ENCODE peak calls at places on chromosomes 13 and 19, in six cellular contexts. One of them, this sample, is unnamed. For H3K4me1, the result is how much of the 10 kb centered on the place peaks cover.

GRCh38 chr13:25538276-25538675 is 166.5 kb downstream of the ATP8A2 start:
- DNase-seq in mesendoderm: no peak
- DNase-seq in esophagus squamous epithelium: no peak
- DNase-seq in CD8-positive, alpha-beta memory T cell: no peak
- DNase-seq in neural progenitor cell: no peak
- DNase-seq in tibial artery: no peak
- DNase-seq in this sample: no peak

GRCh38 chr13:38496956-38497355 is 147.3 kb downstream of the UFM1 start:
- DNase-seq in mesendoderm: no peak
- DNase-seq in esophagus squamous epithelium: no peak
- DNase-seq in CD8-positive, alpha-beta memory T cell: no peak
- DNase-seq in neural progenitor cell: no peak
- DNase-seq in tibial artery: no peak
- DNase-seq in this sample: no peak

GRCh38 chr19:15869109-15869555 is 28.7 kb downstream of the CYP4F2 start:
- DNase-seq in mesendoderm: peak
- DNase-seq in esophagus squamous epithelium: no peak
- DNase-seq in CD8-positive, alpha-beta memory T cell: peak
- DNase-seq in neural progenitor cell: no peak
- DNase-seq in tibial artery: peak
- DNase-seq in this sample: peak

GRCh38 chr13:59542303-59542702 is 621.4 kb downstream of the DIAPH3 start:
- DNase-seq in mesendoderm: peak
- DNase-seq in esophagus squamous epithelium: no peak
- DNase-seq in CD8-positive, alpha-beta memory T cell: no peak
- DNase-seq in neural progenitor cell: peak
- DNase-seq in tibial artery: no peak
- DNase-seq in this sample: no peak

GRCh38 chr13:110593430-110594130 is 21.8 kb upstream of the NAXD start:
- DNase-seq in mesendoderm: peak
- DNase-seq in esophagus squamous epithelium: no peak
- DNase-seq in CD8-positive, alpha-beta memory T cell: peak
- DNase-seq in neural progenitor cell: peak
- DNase-seq in tibial artery: no peak
- DNase-seq in this sample: no peak

GRCh38 chr13:34207334-34207733 is 389.4 kb downstream of the RFC3 start:
- DNase-seq in mesendoderm: peak
- DNase-seq in esophagus squamous epithelium: no peak
- DNase-seq in CD8-positive, alpha-beta memory T cell: no peak
- DNase-seq in neural progenitor cell: no peak
- DNase-seq in tibial artery: no peak
- DNase-seq in this sample: peak

GRCh38 chr13:112117955-112118302 is 51.0 kb downstream of the SOX1 start:
- DNase-seq in mesendoderm: no peak
- DNase-seq in esophagus squamous epithelium: no peak
- DNase-seq in CD8-positive, alpha-beta memory T cell: no peak
- DNase-seq in neural progenitor cell: no peak
- DNase-seq in tibial artery: no peak
- DNase-seq in this sample: no peak

GRCh38 chr13:102117175-102117830 is 284.5 kb downstream of the FGF14 start:
- DNase-seq in mesendoderm: no peak
- DNase-seq in esophagus squamous epithelium: no peak
- DNase-seq in CD8-positive, alpha-beta memory T cell: no peak
- DNase-seq in neural progenitor cell: no peak
- DNase-seq in tibial artery: no peak
- DNase-seq in this sample: no peak

GRCh38 chr13:99572131-99572530 is 70.9 kb downstream of the TM9SF2 start:
- DNase-seq in mesendoderm: no peak
- DNase-seq in esophagus squamous epithelium: no peak
- DNase-seq in CD8-positive, alpha-beta memory T cell: no peak
- DNase-seq in neural progenitor cell: no peak
- DNase-seq in tibial artery: no peak
- DNase-seq in this sample: no peak

GRCh38 chr13:109816979-109817275 is 30.5 kb upstream of the IRS2 start:
- DNase-seq in mesendoderm: no peak
- DNase-seq in esophagus squamous epithelium: no peak
- DNase-seq in CD8-positive, alpha-beta memory T cell: no peak
- DNase-seq in neural progenitor cell: no peak
- DNase-seq in tibial artery: no peak
- DNase-seq in this sample: no peak

GRCh38 chr13:112468069-112468468 is 91.9 kb downstream of the SPACA7 start:
- DNase-seq in mesendoderm: no peak
- DNase-seq in esophagus squamous epithelium: no peak
- DNase-seq in CD8-positive, alpha-beta memory T cell: no peak
- DNase-seq in neural progenitor cell: no peak
- DNase-seq in tibial artery: no peak
- DNase-seq in this sample: no peak

GRCh38 chr19:996051-996838 is 4.0 kb upstream of the GRIN3B start:
- DNase-seq in mesendoderm: peak
- DNase-seq in esophagus squamous epithelium: no peak
- DNase-seq in CD8-positive, alpha-beta memory T cell: peak
- DNase-seq in neural progenitor cell: peak
- DNase-seq in tibial artery: no peak
- DNase-seq in this sample: peak

GRCh38 chr19:1524206-1524971 is 512 bp downstream of the PLK5 start:
- DNase-seq in mesendoderm: peak
- DNase-seq in esophagus squamous epithelium: no peak
- DNase-seq in CD8-positive, alpha-beta memory T cell: no peak
- DNase-seq in neural progenitor cell: no peak
- DNase-seq in tibial artery: no peak
- DNase-seq in this sample: no peak

GRCh38 chr19:1159864-1160595 is 14.0 kb downstream of the SBNO2 start:
- DNase-seq in mesendoderm: no peak
- DNase-seq in esophagus squamous epithelium: no peak
- DNase-seq in CD8-positive, alpha-beta memory T cell: no peak
- DNase-seq in neural progenitor cell: no peak
- DNase-seq in tibial artery: no peak
- DNase-seq in this sample: no peak

GRCh38 chr19:38304866-38305429 is 897 bp downstream of the C19orf33 start:
- DNase-seq in mesendoderm: peak
- DNase-seq in esophagus squamous epithelium: no peak
- DNase-seq in CD8-positive, alpha-beta memory T cell: no peak
- DNase-seq in neural progenitor cell: peak
- DNase-seq in tibial artery: no peak
- DNase-seq in this sample: peak

GRCh38 chr13:49218493-49219051 is 1.6 kb upstream of the MLNR start:
- DNase-seq in mesendoderm: peak
- DNase-seq in esophagus squamous epithelium: no peak
- DNase-seq in CD8-positive, alpha-beta memory T cell: no peak
- DNase-seq in neural progenitor cell: peak
- DNase-seq in tibial artery: no peak
- DNase-seq in this sample: no peak

GRCh38 chr13:26011996-26012688 is 39.7 kb downstream of the SHISA2 start:
- DNase-seq in mesendoderm: no peak
- DNase-seq in esophagus squamous epithelium: no peak
- DNase-seq in CD8-positive, alpha-beta memory T cell: peak
- DNase-seq in neural progenitor cell: no peak
- DNase-seq in tibial artery: no peak
- DNase-seq in this sample: no peak

GRCh38 chr13:49858183-49858856 is 65.8 kb upstream of the KPNA3 start:
- DNase-seq in mesendoderm: no peak
- DNase-seq in esophagus squamous epithelium: no peak
- DNase-seq in CD8-positive, alpha-beta memory T cell: no peak
- DNase-seq in neural progenitor cell: no peak
- DNase-seq in tibial artery: no peak
- DNase-seq in this sample: peak

GRCh38 chr19:5051619-5052018 is 82.7 kb downstream of the KDM4B start:
- DNase-seq in mesendoderm: no peak
- DNase-seq in esophagus squamous epithelium: no peak
- DNase-seq in CD8-positive, alpha-beta memory T cell: no peak
- DNase-seq in neural progenitor cell: no peak
- DNase-seq in tibial artery: no peak
- DNase-seq in this sample: no peak

GRCh38 chr19:18225702-18226468 is at the start of gene PDE4C:
- DNase-seq in mesendoderm: no peak
- DNase-seq in esophagus squamous epithelium: no peak
- DNase-seq in CD8-positive, alpha-beta memory T cell: no peak
- DNase-seq in neural progenitor cell: peak
- DNase-seq in tibial artery: no peak
- DNase-seq in this sample: no peak

GRCh38 chr19:38557205-38557799 is 60.5 kb downstream of the MAP4K1 start:
- DNase-seq in mesendoderm: peak
- DNase-seq in esophagus squamous epithelium: no peak
- DNase-seq in CD8-positive, alpha-beta memory T cell: no peak
- DNase-seq in neural progenitor cell: no peak
- DNase-seq in tibial artery: no peak
- DNase-seq in this sample: no peak

GRCh38 chr19:44927746-44928145 is 13.3 kb downstream of the APOC1 start:
- DNase-seq in mesendoderm: no peak
- DNase-seq in esophagus squamous epithelium: no peak
- DNase-seq in CD8-positive, alpha-beta memory T cell: no peak
- DNase-seq in neural progenitor cell: no peak
- DNase-seq in tibial artery: no peak
- DNase-seq in this sample: no peak

GRCh38 chr19:6577410-6578125 is 13.4 kb downstream of the CD70 start:
- DNase-seq in mesendoderm: no peak
- DNase-seq in esophagus squamous epithelium: no peak
- DNase-seq in CD8-positive, alpha-beta memory T cell: no peak
- DNase-seq in neural progenitor cell: no peak
- DNase-seq in tibial artery: no peak
- DNase-seq in this sample: no peak

GRCh38 chr19:42038675-42039074 is 31.3 kb downstream of the GRIK5 start:
- DNase-seq in mesendoderm: no peak
- DNase-seq in esophagus squamous epithelium: no peak
- DNase-seq in CD8-positive, alpha-beta memory T cell: no peak
- DNase-seq in neural progenitor cell: no peak
- DNase-seq in tibial artery: no peak
- DNase-seq in this sample: no peak

DNA sequence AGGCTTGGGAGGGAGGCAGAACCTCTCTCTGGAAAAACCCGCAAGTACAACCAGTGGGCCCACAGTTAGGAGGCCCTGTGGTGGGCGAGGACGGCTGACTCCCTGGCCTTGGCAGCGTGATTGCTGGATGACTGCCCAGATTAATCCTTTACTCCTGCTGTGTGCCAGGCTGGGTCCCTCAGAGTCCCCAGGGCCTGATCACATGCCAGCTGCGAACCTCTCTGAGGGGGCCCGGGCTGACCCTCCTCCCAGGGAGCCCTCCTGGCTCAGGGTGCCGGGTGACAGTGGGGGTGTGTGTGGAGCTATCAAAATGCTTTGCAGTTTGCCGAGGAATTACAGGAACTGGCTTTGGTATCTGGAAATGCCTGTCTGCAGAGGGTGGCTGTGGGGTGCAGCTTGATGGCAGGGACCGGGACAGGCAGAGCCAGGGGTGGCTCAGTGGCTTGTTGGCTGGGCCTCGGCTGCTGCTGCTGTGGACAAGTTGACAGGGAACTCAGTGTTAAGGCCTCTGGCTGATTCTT is 48.9 kb downstream of the DNM2 start:
- DNase-seq in mesendoderm: no peak
- DNase-seq in esophagus squamous epithelium: no peak
- DNase-seq in CD8-positive, alpha-beta memory T cell: no peak
- DNase-seq in neural progenitor cell: no peak
- DNase-seq in tibial artery: no peak
- DNase-seq in this sample: peak
- H3K4me1 ChIP-seq in mesendoderm: under half
- H3K4me1 ChIP-seq in esophagus squamous epithelium: under half
- H3K4me1 ChIP-seq in CD8-positive, alpha-beta memory T cell: under half
- H3K4me1 ChIP-seq in neural progenitor cell: under half
- H3K4me1 ChIP-seq in tibial artery: half or more
- H3K4me1 ChIP-seq in this sample: half or more

DNA sequence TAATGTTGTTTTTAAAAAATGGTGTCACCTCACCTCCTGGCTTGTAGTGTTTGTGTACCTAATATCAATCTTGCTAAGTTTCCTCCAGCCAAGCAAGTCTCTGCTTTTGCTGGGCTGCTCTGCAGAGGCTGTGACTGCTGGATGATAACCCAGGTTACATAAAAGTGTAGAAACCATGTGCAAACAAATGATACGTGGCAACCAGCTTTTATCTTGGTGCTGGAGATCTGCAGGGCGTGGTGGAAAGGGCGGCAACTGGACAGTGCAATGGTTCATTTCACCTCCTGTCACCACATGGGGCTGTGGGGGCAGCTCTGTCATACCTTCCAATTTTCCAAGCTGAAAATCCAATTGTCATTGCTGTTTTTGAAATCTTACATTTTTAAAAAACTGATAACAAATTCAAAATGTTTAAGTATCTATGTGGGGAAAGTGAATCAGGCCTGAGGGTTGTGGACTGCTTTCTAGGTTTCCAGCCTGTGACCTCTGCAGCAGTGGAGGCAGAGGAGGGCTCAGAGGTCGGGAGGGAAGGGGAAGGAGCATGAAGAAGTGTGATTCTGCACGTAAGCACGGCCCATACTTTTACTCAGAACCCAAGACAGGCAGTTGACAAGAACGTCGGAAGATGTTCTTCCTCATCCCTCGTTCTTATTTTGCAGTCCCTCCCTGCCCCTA is 9.7 kb downstream of the GPR42 start:
- DNase-seq in mesendoderm: no peak
- DNase-seq in esophagus squamous epithelium: no peak
- DNase-seq in CD8-positive, alpha-beta memory T cell: no peak
- DNase-seq in neural progenitor cell: no peak
- DNase-seq in tibial artery: no peak
- DNase-seq in this sample: peak
- H3K4me1 ChIP-seq in mesendoderm: under half
- H3K4me1 ChIP-seq in esophagus squamous epithelium: under half
- H3K4me1 ChIP-seq in CD8-positive, alpha-beta memory T cell: under half
- H3K4me1 ChIP-seq in neural progenitor cell: under half
- H3K4me1 ChIP-seq in tibial artery: under half
- H3K4me1 ChIP-seq in this sample: under half

GRCh38 chr13:79386125-79386822 is 19.8 kb downstream of the RBM26 start:
- DNase-seq in mesendoderm: no peak
- DNase-seq in esophagus squamous epithelium: no peak
- DNase-seq in CD8-positive, alpha-beta memory T cell: no peak
- DNase-seq in neural progenitor cell: no peak
- DNase-seq in tibial artery: no peak
- DNase-seq in this sample: no peak
- H3K4me1 ChIP-seq in mesendoderm: under half
- H3K4me1 ChIP-seq in esophagus squamous epithelium: under half
- H3K4me1 ChIP-seq in CD8-positive, alpha-beta memory T cell: half or more
- H3K4me1 ChIP-seq in neural progenitor cell: under half
- H3K4me1 ChIP-seq in tibial artery: under half
- H3K4me1 ChIP-seq in this sample: under half

DNA sequence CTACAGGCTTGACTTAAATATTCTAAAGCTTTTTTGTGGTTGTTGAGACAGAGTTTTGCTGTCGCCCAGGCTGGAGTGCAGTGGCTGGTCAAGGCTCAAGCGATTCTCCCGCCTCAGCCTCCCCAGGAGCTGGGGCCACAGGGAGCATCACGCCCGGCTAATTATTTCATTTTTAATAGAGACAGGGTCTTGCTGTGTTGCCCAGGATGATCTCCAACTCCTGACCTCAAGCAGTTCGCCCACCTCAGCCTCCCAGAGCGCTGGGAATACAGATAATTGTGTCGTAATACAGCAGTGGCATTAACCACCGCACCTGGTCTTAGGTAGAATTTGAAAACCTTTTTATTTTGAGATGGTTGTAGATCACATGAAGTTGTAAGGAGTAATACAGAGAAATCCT is 1.5 kb upstream of the DCUN1D2 start:
- DNase-seq in mesendoderm: no peak
- DNase-seq in esophagus squamous epithelium: no peak
- DNase-seq in CD8-positive, alpha-beta memory T cell: no peak
- DNase-seq in neural progenitor cell: no peak
- DNase-seq in tibial artery: no peak
- DNase-seq in this sample: no peak
- H3K4me1 ChIP-seq in mesendoderm: under half
- H3K4me1 ChIP-seq in esophagus squamous epithelium: under half
- H3K4me1 ChIP-seq in CD8-positive, alpha-beta memory T cell: under half
- H3K4me1 ChIP-seq in neural progenitor cell: under half
- H3K4me1 ChIP-seq in tibial artery: half or more
- H3K4me1 ChIP-seq in this sample: half or more